ENCODE peak calls at places on chromosomes 5 and 9, in nine cellular contexts. Y is myocyte; G is PC-9; H is mucosa of gallbladder; O is OCI-LY7; F is stimulated activated CD4-positive, alpha-beta T cell treated with anti-CD3 and anti-CD28 coated beads, Interleukin-1b, Interleukin-23, amount 100 ng/mL, for 24 hours; N is activated gamma-delta T cell treated with Interleukin-2 at 50 U/mL for 16 hours; C is prostate gland; R is HepG2. I is an unnamed sample.

GRCh38 chr9:97386265-97386633 is 25.6 kb upstream of the TDRD7 start:
- DNase-seq in Y (no peak), H (no peak), G (no peak), R (peak), N (no peak), C (no peak), O (no peak), F (no peak), I (no peak)

GRCh38 chr5:180047667-180048066 is 23.9 kb downstream of the RNF130 start:
- DNase-seq in R (no peak), F (no peak), C (peak), H (peak), Y (no peak), G (no peak), N (no peak), O (no peak), I (no peak)

GRCh38 chr9:27749838-27750237 is 176.6 kb upstream of the C9orf72 start:
- DNase-seq in N (no peak), G (no peak), O (no peak), H (no peak), R (no peak), Y (peak), C (no peak), F (no peak), I (no peak)

GRCh38 chr5:1409386-1410110 is 35.7 kb downstream of the SLC6A3 start:
- DNase-seq in G (no peak), C (no peak), H (no peak), F (no peak), N (peak), Y (peak), O (peak), R (no peak), I (peak)

GRCh38 chr9:5764130-5764868 is 68.6 kb downstream of the ERMP1 start:
- DNase-seq in Y (peak), G (no peak), N (no peak), O (peak), F (no peak), C (no peak), H (no peak), R (no peak), I (no peak)

GRCh38 chr5:120630550-120630949 is 166.4 kb downstream of the PRR16 start:
- DNase-seq in H (no peak), F (no peak), R (no peak), G (no peak), Y (no peak), N (no peak), C (no peak), O (no peak), I (peak)

GRCh38 chr9:127185931-127186781 is 63.7 kb upstream of the ANGPTL2 start:
- DNase-seq in R (peak), Y (peak), H (peak), F (no peak), G (no peak), N (no peak), O (no peak), C (peak), I (no peak)

GRCh38 chr9:19922476-19923118 is 133.8 kb upstream of the SLC24A2 start:
- DNase-seq in N (no peak), H (no peak), R (peak), C (no peak), Y (peak), O (no peak), G (no peak), F (no peak), I (peak)

GRCh38 chr5:128799945-128800344 is 165.3 kb upstream of the SLC27A6 start:
- DNase-seq in O (no peak), C (no peak), F (no peak), H (no peak), G (no peak), Y (no peak), R (no peak), N (no peak), I (no peak)

GRCh38 chr9:111038336-111039202 is at the start of gene LPAR1:
- DNase-seq in Y (peak), F (no peak), R (no peak), O (no peak), N (no peak), C (peak), G (no peak), H (peak), I (no peak)

GRCh38 chr5:175885813-175886212 is 14.4 kb downstream of the CPLX2 start:
- DNase-seq in Y (peak), H (no peak), C (no peak), O (no peak), N (no peak), G (no peak), R (no peak), F (no peak), I (no peak)

GRCh38 chr5:132272341-132273210 is 15.1 kb downstream of the PDLIM4 start:
- DNase-seq in C (peak), R (peak), F (peak), Y (peak), G (no peak), H (no peak), O (peak), N (peak), I (peak)

GRCh38 chr9:116361558-116361957 is 208.0 kb downstream of the PAPPA start:
- DNase-seq in R (no peak), G (no peak), F (no peak), Y (no peak), O (no peak), N (no peak), H (no peak), C (no peak), I (no peak)

GRCh38 chr5:68225188-68225910 is 9.8 kb downstream of the PIK3R1 start:
- DNase-seq in N (no peak), F (no peak), Y (peak), H (peak), C (peak), G (peak), O (no peak), R (peak), I (peak)

GRCh38 chr9:122463828-122464632 is 13.7 kb downstream of the OR1J1 start:
- DNase-seq in Y (no peak), O (peak), C (no peak), R (peak), H (no peak), N (peak), F (no peak), G (no peak), I (peak)

GRCh38 chr5:82793808-82794419 is 283.3 kb downstream of the TMEM167A start:
- DNase-seq in H (peak), N (peak), R (peak), O (peak), C (no peak), G (no peak), F (peak), Y (peak), I (peak)

I was measured in Kasumi-1.